ENCODE peak calls at places on chromosomes 7 and 10, in eight cellular contexts. L is OCI-LY7; F is naive thymus-derived CD4-positive, alpha-beta T cell; C is tibial nerve; I is colonic mucosa; S is GM23338; Z is sigmoid colon; D is stomach. A is an unnamed sample. For H3K4me1, the result is how much of the 10 kb centered on the place peaks cover.

GRCh38 chr10:94370501-94370900 is 7.8 kb upstream of the NOC3L start:
- DNase-seq in F (no peak), D (no peak), S (no peak), I (no peak), Z (no peak), C (no peak), L (no peak), A (no peak)

GRCh38 chr10:44042075-44042770 is 342.7 kb downstream of the CXCL12 start:
- DNase-seq in Z (no peak), D (no peak), L (no peak), C (no peak), S (peak), I (peak), F (no peak), A (no peak)

GRCh38 chr7:1311406-1312097 is 78.9 kb downstream of the UNCX start:
- DNase-seq in L (no peak), F (no peak), D (no peak), C (no peak), Z (no peak), I (no peak), S (no peak), A (no peak)

GRCh38 chr7:29146888-29147609 is 712 bp upstream of the CPVL start:
- DNase-seq in C (no peak), I (peak), L (no peak), S (peak), F (no peak), D (peak), Z (peak), A (no peak)

GRCh38 chr7:131424219-131424822 is 96.6 kb downstream of the MKLN1 start:
- DNase-seq in D (no peak), C (no peak), L (peak), S (peak), I (no peak), Z (no peak), F (peak), A (no peak)

GRCh38 chr7:18320971-18321567 is 174.5 kb upstream of the HDAC9 start:
- DNase-seq in I (no peak), C (no peak), S (peak), L (peak), D (no peak), Z (no peak), F (no peak), A (no peak)

GRCh38 chr7:112204072-112204775 is 2.0 kb downstream of the DOCK4 start:
- DNase-seq in C (no peak), Z (no peak), D (no peak), S (peak), F (no peak), I (peak), L (no peak), A (no peak)

GRCh38 chr10:100100651-100101525 is 19.2 kb upstream of the CPN1 start:
- DNase-seq in Z (no peak), L (peak), F (no peak), S (peak), I (no peak), C (no peak), D (no peak), A (no peak)

GRCh38 chr10:67793313-67793712 is 44.7 kb downstream of the DNAJC12 start:
- DNase-seq in I (no peak), L (no peak), Z (no peak), S (no peak), F (no peak), D (no peak), C (no peak), A (no peak)

GRCh38 chr10:58943234-58943633 is 233.2 kb upstream of the PHYHIPL start:
- DNase-seq in D (no peak), C (no peak), F (no peak), Z (no peak), I (no peak), L (no peak), S (no peak), A (no peak)

GRCh38 chr7:157113607-157114006 is 25.1 kb upstream of the UBE3C start:
- DNase-seq in F (no peak), S (no peak), C (no peak), Z (peak), I (no peak), D (no peak), L (no peak), A (no peak)

GRCh38 chr10:31090894-31091607 is 59.4 kb upstream of the ZNF438 start:
- DNase-seq in S (no peak), L (no peak), C (no peak), I (no peak), F (no peak), D (no peak), Z (no peak), A (no peak)

GRCh38 chr7:41339913-41340676 is 362.8 kb downstream of the INHBA start:
- DNase-seq in I (no peak), S (no peak), Z (no peak), C (no peak), D (no peak), L (no peak), F (no peak), A (no peak)

GRCh38 chr7:3739983-3740382 is 438.9 kb downstream of the SDK1 start:
- DNase-seq in S (no peak), Z (no peak), D (no peak), I (no peak), F (no peak), C (no peak), L (no peak), A (no peak)

GRCh38 chr10:17229967-17230682 is 2.1 kb downstream of the VIM start:
- DNase-seq in C (peak), L (peak), Z (peak), S (peak), I (peak), D (peak), F (peak), A (peak)

GRCh38 chr7:1961776-1962276 is 270.9 kb downstream of the MAD1L1 start:
- DNase-seq in F (no peak), Z (no peak), L (no peak), S (no peak), D (no peak), I (no peak), C (no peak), A (peak)

GRCh38 chr7:87359366-87359765 is 13.9 kb downstream of the CROT start:
- DNase-seq in C (no peak), D (no peak), L (no peak), I (no peak), F (no peak), Z (no peak), S (no peak), A (no peak)

GRCh38 chr10:126759531-126759930 is 89.0 kb upstream of the C10orf90 start:
- DNase-seq in F (no peak), D (no peak), L (no peak), I (no peak), Z (no peak), C (no peak), S (no peak), A (no peak)

GRCh38 chr10:63586048-63586447 is 64.8 kb downstream of the REEP3 start:
- DNase-seq in I (no peak), F (no peak), D (no peak), S (no peak), Z (no peak), C (no peak), L (no peak), A (no peak)

GRCh38 chr7:35647171-35647574 is 47.8 kb downstream of the HERPUD2 start:
- DNase-seq in I (no peak), S (peak), C (no peak), L (no peak), F (no peak), D (no peak), Z (no peak), A (no peak)

GRCh38 chr7:99860281-99861127 is 16.3 kb downstream of the OR2AE1 start:
- DNase-seq in C (peak), D (no peak), S (no peak), I (no peak), L (no peak), F (no peak), Z (no peak), A (no peak)

GRCh38 chr7:13312327-13312726 is 624.9 kb downstream of the ARL4A start:
- DNase-seq in C (no peak), F (no peak), D (no peak), S (peak), L (peak), I (no peak), Z (no peak), A (no peak)

GRCh38 chr10:101597036-101597435 is 8.9 kb downstream of the DPCD start:
- DNase-seq in F (no peak), L (no peak), I (no peak), C (no peak), Z (no peak), S (no peak), D (no peak), A (no peak)

GRCh38 chr10:6310977-6311376 is 108.2 kb downstream of the PFKFB3 start:
- DNase-seq in C (no peak), F (no peak), S (no peak), I (no peak), L (no peak), D (no peak), Z (no peak), A (no peak)

GRCh38 chr7:1531263-1531978 is 919 bp downstream of the MAFK start:
- DNase-seq in I (peak), L (peak), D (peak), Z (peak), F (peak), S (no peak), C (no peak), A (peak)

GRCh38 chr10:7512487-7512886 is 101.7 kb upstream of the SFMBT2 start:
- DNase-seq in I (no peak), L (peak), S (peak), Z (no peak), F (no peak), D (no peak), C (no peak), A (no peak)

GRCh38 chr10:132429281-132430230 is 32.6 kb downstream of the PWWP2B start:
- DNase-seq in F (no peak), S (no peak), I (peak), C (no peak), D (peak), Z (no peak), L (no peak), A (no peak)

GRCh38 chr7:116570306-116570705 is 45.5 kb downstream of the CAV1 start:
- DNase-seq in Z (no peak), L (no peak), I (no peak), S (no peak), F (no peak), D (no peak), C (no peak), A (no peak)

GRCh38 chr7:2609001-2609411 is 22.8 kb upstream of the TTYH3 start:
- DNase-seq in Z (no peak), L (peak), S (peak), D (no peak), I (no peak), C (no peak), F (no peak), A (no peak)

GRCh38 chr7:542935-543789 is 23.5 kb upstream of the PDGFA start:
- DNase-seq in L (no peak), F (no peak), C (no peak), S (no peak), D (no peak), I (no peak), Z (no peak), A (no peak)

GRCh38 chr7:66937940-66938339 is 16.9 kb downstream of the TMEM248 start:
- DNase-seq in I (no peak), F (no peak), Z (no peak), L (no peak), D (no peak), C (no peak), S (no peak), A (no peak)

GRCh38 chr7:158994687-158995086 is 138.3 kb downstream of the DYNC2I1 start:
- DNase-seq in L (no peak), D (no peak), F (no peak), I (no peak), S (no peak), C (no peak), Z (no peak), A (no peak)

GRCh38 chr7:80372415-80372814 is 139.4 kb downstream of the GNAT3 start:
- DNase-seq in I (no peak), C (no peak), F (no peak), L (no peak), S (peak), D (no peak), Z (no peak), A (no peak)

GRCh38 chr7:116771640-116772039 is 90.7 kb upstream of the CAPZA2 start:
- DNase-seq in I (peak), C (no peak), L (no peak), D (no peak), S (no peak), F (no peak), Z (no peak), A (no peak)

GRCh38 chr7:154777023-154777422 is 225.9 kb downstream of the PAXIP1 start:
- DNase-seq in D (no peak), I (no peak), F (no peak), Z (no peak), S (no peak), L (no peak), C (no peak), A (no peak)

GRCh38 chr10:45578384-45578946 is 94.1 kb downstream of the ZFAND4 start:
- DNase-seq in C (no peak), S (no peak), Z (no peak), L (no peak), D (no peak), F (no peak), I (no peak), A (no peak)

GRCh38 chr7:67487316-67487715 is 490.7 kb downstream of the TYW1 start:
- DNase-seq in I (no peak), D (no peak), C (no peak), F (no peak), Z (no peak), S (no peak), L (no peak), A (no peak)

GRCh38 chr10:60703266-60704041 is 74.8 kb upstream of the CDK1 start:
- DNase-seq in F (no peak), I (no peak), D (no peak), L (no peak), S (no peak), Z (no peak), C (no peak), A (no peak)

GRCh38 chr10:74165530-74165901 is 14.5 kb downstream of the ADK start:
- DNase-seq in L (no peak), C (no peak), Z (no peak), D (no peak), S (no peak), F (no peak), I (no peak), A (no peak)

GRCh38 chr10:74164641-74165529 is 13.9 kb downstream of the ADK start:
- DNase-seq in Z (no peak), L (no peak), F (no peak), D (no peak), C (no peak), S (no peak), I (no peak), A (no peak)

GRCh38 chr10:74167443-74167842 is 16.4 kb downstream of the ADK start:
- DNase-seq in D (no peak), S (no peak), I (no peak), C (no peak), L (no peak), Z (no peak), F (no peak), A (no peak)

GRCh38 chr10:74163313-74164068 is 12.5 kb downstream of the ADK start:
- DNase-seq in S (no peak), I (no peak), F (no peak), L (no peak), D (no peak), C (no peak), Z (no peak), A (no peak)
- H3K4me1 ChIP-seq in S (under half), I (under half), F (under half), L (under half), D (under half), C (under half), Z (under half), A (under half)

DNA sequence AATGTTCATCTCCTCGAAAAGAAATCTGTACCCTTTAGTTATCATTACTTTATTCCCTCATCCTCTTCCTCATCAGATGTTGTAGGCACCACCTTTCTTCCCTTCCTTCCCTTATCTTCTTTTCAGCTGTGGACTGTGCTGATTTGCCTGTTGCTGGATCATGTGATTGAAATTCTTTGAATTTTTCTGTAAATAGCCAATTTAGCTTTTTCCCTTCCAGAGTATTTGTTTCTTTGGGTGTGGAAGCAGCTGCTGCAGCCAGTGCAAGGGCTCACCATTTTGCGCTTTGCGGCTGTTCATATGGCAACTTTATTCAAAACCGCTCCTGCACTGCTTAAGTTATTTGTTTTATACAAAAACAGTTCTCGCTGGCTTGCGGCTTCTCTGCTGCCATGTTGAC is 151.1 kb downstream of the AUTS2 start:
- DNase-seq in Z (no peak), C (no peak), I (no peak), L (no peak), S (peak), F (no peak), D (no peak), A (no peak)
- H3K4me1 ChIP-seq in Z (under half), C (under half), I (under half), L (half or more), S (under half), F (under half), D (under half), A (under half)

DNA sequence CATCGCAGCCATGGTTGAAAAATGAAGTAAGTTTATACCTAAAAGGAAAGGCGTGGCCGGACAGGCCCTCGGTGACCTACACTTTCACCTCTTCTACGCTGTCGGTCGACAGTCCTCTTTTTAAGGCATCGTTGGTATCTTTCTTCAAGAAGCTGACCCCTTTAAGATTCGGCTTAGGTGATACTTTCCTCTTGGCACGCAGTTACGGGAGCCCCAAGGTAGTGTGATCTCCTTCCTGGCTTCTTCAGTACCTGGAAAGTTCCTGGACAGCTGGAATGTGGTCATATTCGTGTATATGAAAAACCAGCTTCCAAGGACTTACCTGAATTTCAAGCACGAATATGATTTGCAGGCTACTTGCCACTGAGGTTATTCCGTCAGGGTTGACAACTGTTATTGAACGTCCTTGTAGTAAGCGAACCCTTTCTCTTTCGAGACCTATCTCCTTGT is 885 bp upstream of the SYPL1 start:
- DNase-seq in L (no peak), F (no peak), D (no peak), I (no peak), Z (no peak), S (peak), C (no peak), A (no peak)
- H3K4me1 ChIP-seq in L (half or more), F (under half), D (under half), I (under half), Z (under half), S (under half), C (under half), A (half or more)

GRCh38 chr10:4353964-4354363 is 472.0 kb upstream of the AKR1E2 start:
- DNase-seq in D (no peak), Z (no peak), F (no peak), L (no peak), I (no peak), S (no peak), C (no peak), A (no peak)

GRCh38 chr10:4355346-4355745 is 470.7 kb upstream of the AKR1E2 start:
- DNase-seq in Z (no peak), D (no peak), C (no peak), S (no peak), F (no peak), I (no peak), L (no peak), A (no peak)

GRCh38 chr10:4352566-4352961 is 473.4 kb upstream of the AKR1E2 start:
- DNase-seq in C (peak), I (no peak), D (no peak), S (no peak), L (no peak), F (no peak), Z (peak), A (no peak)

GRCh38 chr10:4353059-4353655 is 472.9 kb upstream of the AKR1E2 start:
- DNase-seq in I (no peak), D (no peak), S (no peak), F (no peak), L (no peak), C (no peak), Z (no peak), A (no peak)

GRCh38 chr10:4354382-4354812 is 471.6 kb upstream of the AKR1E2 start:
- DNase-seq in F (no peak), D (no peak), L (no peak), S (no peak), Z (no peak), I (peak), C (no peak), A (no peak)
- H3K4me1 ChIP-seq in F (under half), D (under half), L (under half), S (under half), Z (under half), I (under half), C (under half), A (under half)

GRCh38 chr10:112954974-112955735 is 5.1 kb downstream of the TCF7L2 start:
- DNase-seq in L (no peak), D (no peak), I (no peak), Z (no peak), S (peak), C (no peak), F (no peak), A (no peak)

GRCh38 chr10:112957589-112958202 is 7.6 kb downstream of the TCF7L2 start:
- DNase-seq in L (no peak), D (no peak), Z (no peak), C (no peak), S (no peak), I (no peak), F (no peak), A (no peak)

GRCh38 chr10:112953760-112954159 is 3.7 kb downstream of the TCF7L2 start:
- DNase-seq in L (no peak), F (no peak), C (no peak), S (no peak), D (no peak), Z (no peak), I (no peak), A (no peak)

GRCh38 chr10:112956631-112957350 is 6.7 kb downstream of the TCF7L2 start:
- DNase-seq in Z (peak), D (no peak), L (no peak), I (no peak), F (no peak), C (no peak), S (peak), A (no peak)

DNA sequence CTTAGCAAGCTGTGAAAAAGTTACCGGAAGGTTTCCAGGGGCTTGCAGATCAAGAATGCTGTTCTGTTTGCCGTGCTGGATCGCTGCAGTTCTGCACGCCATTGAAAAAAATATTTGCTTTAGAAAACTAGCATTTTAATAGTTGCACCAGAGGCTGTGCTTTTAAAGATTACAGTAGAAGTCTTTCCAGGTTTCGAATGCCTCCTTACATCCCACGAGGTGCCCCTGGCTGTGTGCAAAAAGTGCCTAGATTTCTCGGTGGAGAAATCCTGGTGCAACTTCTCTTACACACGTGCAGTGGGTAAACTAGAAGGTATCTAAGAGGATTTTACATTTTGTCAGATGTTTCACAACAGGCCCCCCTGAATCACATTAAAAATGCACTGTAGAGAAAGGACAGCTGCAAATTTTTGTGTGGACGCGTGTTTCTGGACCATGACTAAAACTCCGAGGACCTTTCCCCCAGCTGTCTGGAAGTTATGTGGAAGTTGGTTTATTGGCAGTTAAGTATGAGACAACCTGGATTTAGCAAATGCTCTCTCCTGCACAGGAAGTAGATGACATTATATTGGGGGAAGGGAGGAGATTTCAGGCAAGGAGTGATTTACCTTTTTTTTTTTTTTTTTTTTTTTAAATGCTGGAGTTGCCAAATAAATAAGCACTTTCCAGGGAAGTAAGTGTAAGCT is 5.8 kb downstream of the TCF7L2 start:
- DNase-seq in I (peak), L (no peak), Z (peak), D (no peak), C (no peak), F (no peak), S (no peak), A (no peak)
- H3K4me1 ChIP-seq in I (under half), L (under half), Z (under half), D (half or more), C (under half), F (under half), S (half or more), A (under half)

GRCh38 chr10:35369049-35369760 is 32.9 kb downstream of the CCNY start:
- DNase-seq in Z (no peak), C (no peak), D (no peak), L (no peak), F (no peak), I (no peak), S (no peak), A (no peak)
- H3K4me1 ChIP-seq in Z (under half), C (under half), D (half or more), L (under half), F (under half), I (under half), S (under half), A (under half)

A was measured in CD8-positive, alpha-beta memory T cell.